ENCODE peak calls at places on chromosomes 5 and 9, in four cellular contexts. One of them, this sample, is unnamed.

GRCh38 chr9:126495411-126496180 is 118.1 kb upstream of the LMX1B start:
- DNase-seq in fibroblast of lung: no peak
- DNase-seq in GM13977: no peak
- DNase-seq in CD4-positive, alpha-beta T cell: no peak
- DNase-seq in this sample: no peak

GRCh38 chr9:71562140-71562539 is 206.2 kb downstream of the CEMIP2 start:
- DNase-seq in fibroblast of lung: no peak
- DNase-seq in GM13977: no peak
- DNase-seq in CD4-positive, alpha-beta T cell: no peak
- DNase-seq in this sample: no peak

GRCh38 chr5:179326176-179326997 is 18.9 kb downstream of the ADAMTS2 start:
- DNase-seq in fibroblast of lung: peak; percentile 20
- DNase-seq in GM13977: no peak
- DNase-seq in CD4-positive, alpha-beta T cell: no peak
- DNase-seq in this sample: no peak

GRCh38 chr5:59021837-59022514 is 439.1 kb downstream of the RAB3C start:
- DNase-seq in fibroblast of lung: no peak
- DNase-seq in GM13977: no peak
- DNase-seq in CD4-positive, alpha-beta T cell: no peak
- DNase-seq in this sample: no peak

GRCh38 chr5:30390095-30390494 is 803.4 kb upstream of the CDH6 start:
- DNase-seq in fibroblast of lung: no peak
- DNase-seq in GM13977: no peak
- DNase-seq in CD4-positive, alpha-beta T cell: no peak
- DNase-seq in this sample: no peak

GRCh38 chr5:123964916-123965315 is 452.9 kb downstream of the CSNK1G3 start:
- DNase-seq in fibroblast of lung: peak; percentile 46
- DNase-seq in GM13977: no peak
- DNase-seq in CD4-positive, alpha-beta T cell: no peak
- DNase-seq in this sample: no peak

GRCh38 chr9:79189511-79189924 is 382.2 kb upstream of the TLE4 start:
- DNase-seq in fibroblast of lung: peak; percentile 99
- DNase-seq in GM13977: no peak
- DNase-seq in CD4-positive, alpha-beta T cell: no peak
- DNase-seq in this sample: no peak

GRCh38 chr9:131402738-131403492 is 9.0 kb downstream of the PRRC2B start:
- DNase-seq in fibroblast of lung: peak; percentile 91
- DNase-seq in GM13977: no peak
- DNase-seq in CD4-positive, alpha-beta T cell: no peak
- DNase-seq in this sample: peak; percentile 49

GRCh38 chr5:119009131-119009530 is 20.8 kb upstream of the DTWD2 start:
- DNase-seq in fibroblast of lung: no peak
- DNase-seq in GM13977: no peak
- DNase-seq in CD4-positive, alpha-beta T cell: no peak
- DNase-seq in this sample: no peak

GRCh38 chr5:110865400-110866094 is 126.7 kb downstream of the SLC25A46 start:
- DNase-seq in fibroblast of lung: peak; percentile 33
- DNase-seq in GM13977: peak; percentile 39
- DNase-seq in CD4-positive, alpha-beta T cell: no peak
- DNase-seq in this sample: peak; percentile 16
- TF ChIP-seq CTCF in fibroblast of lung: peak; percentile 35
- TF ChIP-seq CTCF in GM13977: peak; percentile 53
- TF ChIP-seq CTCF in CD4-positive, alpha-beta T cell: no peak
- TF ChIP-seq CTCF in this sample: peak; percentile 56

GRCh38 chr9:34992376-34992951 is 2.9 kb downstream of the DNAJB5 start:
- DNase-seq in fibroblast of lung: peak; percentile 94
- DNase-seq in GM13977: no peak
- DNase-seq in CD4-positive, alpha-beta T cell: no peak
- DNase-seq in this sample: no peak
- TF ChIP-seq CTCF in fibroblast of lung: no peak
- TF ChIP-seq CTCF in GM13977: no peak
- TF ChIP-seq CTCF in CD4-positive, alpha-beta T cell: no peak
- TF ChIP-seq CTCF in this sample: no peak

GRCh38 chr5:34919077-34919476 is 3.6 kb downstream of the BRIX1 start:
- DNase-seq in fibroblast of lung: no peak
- DNase-seq in GM13977: no peak
- DNase-seq in CD4-positive, alpha-beta T cell: no peak
- DNase-seq in this sample: no peak
- TF ChIP-seq CTCF in fibroblast of lung: peak; percentile 12
- TF ChIP-seq CTCF in GM13977: no peak
- TF ChIP-seq CTCF in CD4-positive, alpha-beta T cell: no peak
- TF ChIP-seq CTCF in this sample: peak; percentile 39

DNA sequence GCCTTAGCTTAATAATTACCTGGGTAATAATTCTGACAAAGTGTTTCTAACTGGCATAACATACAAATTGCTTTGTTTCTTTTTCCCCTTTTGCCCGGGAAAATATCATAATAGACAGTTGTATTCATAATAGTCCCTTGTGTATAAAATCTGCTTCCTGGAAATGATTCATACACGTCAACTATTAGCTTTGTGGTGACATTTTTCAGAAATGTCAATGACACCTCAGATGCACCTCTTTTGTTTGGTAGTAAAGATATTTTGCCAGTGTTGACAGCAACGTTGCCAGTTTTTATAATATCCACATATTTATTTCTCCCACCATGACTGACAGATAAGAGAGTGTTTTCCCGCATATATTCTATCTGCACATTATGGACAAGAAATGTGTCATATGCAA is 73.0 kb downstream of the RASEF start:
- DNase-seq in fibroblast of lung: no peak
- DNase-seq in GM13977: no peak
- DNase-seq in CD4-positive, alpha-beta T cell: no peak
- DNase-seq in this sample: no peak
- TF ChIP-seq CTCF in fibroblast of lung: no peak
- TF ChIP-seq CTCF in GM13977: no peak
- TF ChIP-seq CTCF in CD4-positive, alpha-beta T cell: no peak
- TF ChIP-seq CTCF in this sample: no peak

DNA sequence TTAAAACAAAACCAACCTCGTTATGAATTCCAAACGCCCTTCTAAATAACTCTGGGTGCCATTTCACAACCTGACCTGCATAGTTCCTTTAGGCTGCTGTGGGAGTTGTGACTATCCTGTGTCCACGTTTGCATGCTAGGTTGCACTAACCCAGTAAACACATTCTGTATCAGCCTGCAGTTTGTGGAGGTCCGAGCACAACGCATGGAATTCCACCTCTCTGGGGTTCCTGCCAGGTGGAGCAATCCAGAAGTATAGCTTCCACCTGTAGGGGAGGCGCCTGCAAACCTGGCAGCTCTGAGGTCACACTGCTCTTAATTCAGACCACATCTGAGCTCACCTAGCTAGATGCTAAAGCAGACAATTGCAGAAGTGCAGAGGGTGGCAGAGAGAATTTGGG is 57.2 kb downstream of the MARCHF3 start:
- DNase-seq in fibroblast of lung: no peak
- DNase-seq in GM13977: no peak
- DNase-seq in CD4-positive, alpha-beta T cell: no peak
- DNase-seq in this sample: no peak
- TF ChIP-seq CTCF in fibroblast of lung: no peak
- TF ChIP-seq CTCF in GM13977: no peak
- TF ChIP-seq CTCF in CD4-positive, alpha-beta T cell: no peak
- TF ChIP-seq CTCF in this sample: no peak

GRCh38 chr5:78377056-78377717 is 16.8 kb downstream of the SCAMP1 start:
- DNase-seq in fibroblast of lung: peak; percentile 37
- DNase-seq in GM13977: no peak
- DNase-seq in CD4-positive, alpha-beta T cell: no peak
- DNase-seq in this sample: no peak

GRCh38 chr5:78377718-78378105 is 17.3 kb downstream of the SCAMP1 start:
- DNase-seq in fibroblast of lung: no peak
- DNase-seq in GM13977: no peak
- DNase-seq in CD4-positive, alpha-beta T cell: no peak
- DNase-seq in this sample: no peak

GRCh38 chr5:78373231-78373630 is 12.8 kb downstream of the SCAMP1 start:
- DNase-seq in fibroblast of lung: peak; percentile 3
- DNase-seq in GM13977: no peak
- DNase-seq in CD4-positive, alpha-beta T cell: no peak
- DNase-seq in this sample: no peak

GRCh38 chr5:78376315-78376714 is 15.9 kb downstream of the SCAMP1 start:
- DNase-seq in fibroblast of lung: no peak
- DNase-seq in GM13977: no peak
- DNase-seq in CD4-positive, alpha-beta T cell: no peak
- DNase-seq in this sample: no peak
- TF ChIP-seq CTCF in fibroblast of lung: no peak
- TF ChIP-seq CTCF in GM13977: no peak
- TF ChIP-seq CTCF in CD4-positive, alpha-beta T cell: no peak
- TF ChIP-seq CTCF in this sample: no peak

GRCh38 chr5:6833406-6833805 is 120.2 kb downstream of the TENT4A start:
- DNase-seq in fibroblast of lung: no peak
- DNase-seq in GM13977: no peak
- DNase-seq in CD4-positive, alpha-beta T cell: no peak
- DNase-seq in this sample: no peak
- TF ChIP-seq CTCF in fibroblast of lung: no peak
- TF ChIP-seq CTCF in GM13977: no peak
- TF ChIP-seq CTCF in CD4-positive, alpha-beta T cell: no peak
- TF ChIP-seq CTCF in this sample: no peak

GRCh38 chr9:91424403-91425176 is 958 bp upstream of the NFIL3 start:
- DNase-seq in fibroblast of lung: peak; percentile 81
- DNase-seq in GM13977: peak; percentile 38
- DNase-seq in CD4-positive, alpha-beta T cell: peak; percentile 39
- DNase-seq in this sample: peak; percentile 30
- TF ChIP-seq CTCF in fibroblast of lung: no peak
- TF ChIP-seq CTCF in GM13977: no peak
- TF ChIP-seq CTCF in CD4-positive, alpha-beta T cell: no peak
- TF ChIP-seq CTCF in this sample: no peak

GRCh38 chr9:130040901-130041647 is 1.9 kb downstream of the FNBP1 start:
- DNase-seq in fibroblast of lung: no peak
- DNase-seq in GM13977: no peak
- DNase-seq in CD4-positive, alpha-beta T cell: no peak
- DNase-seq in this sample: no peak

GRCh38 chr9:130042931-130043653 is at the start of gene FNBP1:
- DNase-seq in fibroblast of lung: peak; percentile 75
- DNase-seq in GM13977: peak; percentile 94
- DNase-seq in CD4-positive, alpha-beta T cell: peak; percentile 81
- DNase-seq in this sample: peak; percentile 74

GRCh38 chr9:130041648-130042405 is 1.2 kb downstream of the FNBP1 start:
- DNase-seq in fibroblast of lung: peak; percentile 39
- DNase-seq in GM13977: no peak
- DNase-seq in CD4-positive, alpha-beta T cell: no peak
- DNase-seq in this sample: peak; percentile 13

GRCh38 chr9:130042406-130042930 is 521 bp downstream of the FNBP1 start:
- DNase-seq in fibroblast of lung: peak; percentile 17
- DNase-seq in GM13977: no peak
- DNase-seq in CD4-positive, alpha-beta T cell: no peak
- DNase-seq in this sample: no peak

GRCh38 chr9:130039504-130040147 is 3.4 kb downstream of the FNBP1 start:
- DNase-seq in fibroblast of lung: peak; percentile 18
- DNase-seq in GM13977: no peak
- DNase-seq in CD4-positive, alpha-beta T cell: no peak
- DNase-seq in this sample: no peak
- TF ChIP-seq CTCF in fibroblast of lung: no peak
- TF ChIP-seq CTCF in GM13977: no peak
- TF ChIP-seq CTCF in CD4-positive, alpha-beta T cell: no peak
- TF ChIP-seq CTCF in this sample: peak; percentile 30

GRCh38 chr5:54988218-54988617 is 2.8 kb upstream of the ESM1 start:
- DNase-seq in fibroblast of lung: no peak
- DNase-seq in GM13977: no peak
- DNase-seq in CD4-positive, alpha-beta T cell: no peak
- DNase-seq in this sample: no peak

GRCh38 chr5:54988817-54989216 is 3.4 kb upstream of the ESM1 start:
- DNase-seq in fibroblast of lung: no peak
- DNase-seq in GM13977: no peak
- DNase-seq in CD4-positive, alpha-beta T cell: no peak
- DNase-seq in this sample: no peak

GRCh38 chr5:54986269-54986654 is 869 bp upstream of the ESM1 start:
- DNase-seq in fibroblast of lung: peak; percentile 47
- DNase-seq in GM13977: no peak
- DNase-seq in CD4-positive, alpha-beta T cell: no peak
- DNase-seq in this sample: no peak

GRCh38 chr5:54981928-54982327 is 3.5 kb downstream of the ESM1 start:
- DNase-seq in fibroblast of lung: no peak
- DNase-seq in GM13977: no peak
- DNase-seq in CD4-positive, alpha-beta T cell: no peak
- DNase-seq in this sample: no peak

GRCh38 chr5:54985301-54986268 is at the start of gene ESM1:
- DNase-seq in fibroblast of lung: peak; percentile 81
- DNase-seq in GM13977: no peak
- DNase-seq in CD4-positive, alpha-beta T cell: no peak
- DNase-seq in this sample: no peak
- TF ChIP-seq CTCF in fibroblast of lung: no peak
- TF ChIP-seq CTCF in GM13977: no peak
- TF ChIP-seq CTCF in CD4-positive, alpha-beta T cell: no peak
- TF ChIP-seq CTCF in this sample: no peak

This sample was measured in neural crest cell.